ENCODE peak calls at places on chromosomes 13 and 19, in ten cellular contexts. One of them, this sample, is unnamed.
A peak's percentile ranks its signal among the peaks of the same experiment; 100 is the strongest.

GRCh38 chr19:14248578-14249011 is 42.6 kb upstream of the ADGRL1 start:
- DNase-seq in MM.1S: no peak
- DNase-seq in D721Med: peak; percentile 57
- DNase-seq in AG09309: no peak
- DNase-seq in lower leg skin: no peak
- DNase-seq in Calu3: no peak
- DNase-seq in PC-3: peak; percentile 43
- DNase-seq in endothelial cell of umbilical vein: peak; percentile 57
- DNase-seq in tibial nerve: peak; percentile 14
- DNase-seq in Panc1: no peak
- DNase-seq in this sample: no peak

GRCh38 chr19:14091885-14092462 is 1.4 kb upstream of the SAMD1 start:
- DNase-seq in MM.1S: no peak
- DNase-seq in D721Med: no peak
- DNase-seq in AG09309: no peak
- DNase-seq in lower leg skin: no peak
- DNase-seq in Calu3: no peak
- DNase-seq in PC-3: no peak
- DNase-seq in endothelial cell of umbilical vein: no peak
- DNase-seq in tibial nerve: no peak
- DNase-seq in Panc1: no peak
- DNase-seq in this sample: no peak

GRCh38 chr13:113155982-113156655 is 2.3 kb upstream of the PROZ start:
- DNase-seq in MM.1S: no peak
- DNase-seq in D721Med: no peak
- DNase-seq in AG09309: no peak
- DNase-seq in lower leg skin: no peak
- DNase-seq in Calu3: no peak
- DNase-seq in PC-3: no peak
- DNase-seq in endothelial cell of umbilical vein: no peak
- DNase-seq in tibial nerve: no peak
- DNase-seq in Panc1: no peak
- DNase-seq in this sample: no peak

GRCh38 chr19:34350161-34350561 is 14.8 kb upstream of the GPI start:
- DNase-seq in MM.1S: no peak
- DNase-seq in D721Med: no peak
- DNase-seq in AG09309: no peak
- DNase-seq in lower leg skin: no peak
- DNase-seq in Calu3: no peak
- DNase-seq in PC-3: no peak
- DNase-seq in endothelial cell of umbilical vein: no peak
- DNase-seq in tibial nerve: no peak
- DNase-seq in Panc1: no peak
- DNase-seq in this sample: no peak

GRCh38 chr19:18605546-18606280 is 886 bp downstream of the CRLF1 start:
- DNase-seq in MM.1S: no peak
- DNase-seq in D721Med: peak; percentile 43
- DNase-seq in AG09309: no peak
- DNase-seq in lower leg skin: no peak
- DNase-seq in Calu3: no peak
- DNase-seq in PC-3: no peak
- DNase-seq in endothelial cell of umbilical vein: no peak
- DNase-seq in tibial nerve: no peak
- DNase-seq in Panc1: no peak
- DNase-seq in this sample: no peak

GRCh38 chr19:16969127-16969526 is 57.5 kb downstream of the CPAMD8 start:
- DNase-seq in MM.1S: no peak
- DNase-seq in D721Med: no peak
- DNase-seq in AG09309: no peak
- DNase-seq in lower leg skin: peak; percentile 39
- DNase-seq in Calu3: peak; percentile 7
- DNase-seq in PC-3: peak; percentile 63
- DNase-seq in endothelial cell of umbilical vein: no peak
- DNase-seq in tibial nerve: peak; percentile 22
- DNase-seq in Panc1: no peak
- DNase-seq in this sample: peak; percentile 50

GRCh38 chr13:114106526-114106925 is 25.9 kb downstream of the RASA3 start:
- DNase-seq in MM.1S: no peak
- DNase-seq in D721Med: no peak
- DNase-seq in AG09309: no peak
- DNase-seq in lower leg skin: no peak
- DNase-seq in Calu3: no peak
- DNase-seq in PC-3: no peak
- DNase-seq in endothelial cell of umbilical vein: no peak
- DNase-seq in tibial nerve: no peak
- DNase-seq in Panc1: no peak
- DNase-seq in this sample: peak; percentile 9

GRCh38 chr13:34522818-34523217 is 419.3 kb upstream of the NBEA start:
- DNase-seq in MM.1S: no peak
- DNase-seq in D721Med: no peak
- DNase-seq in AG09309: no peak
- DNase-seq in lower leg skin: no peak
- DNase-seq in Calu3: no peak
- DNase-seq in PC-3: peak; percentile 12
- DNase-seq in endothelial cell of umbilical vein: no peak
- DNase-seq in tibial nerve: no peak
- DNase-seq in Panc1: no peak
- DNase-seq in this sample: no peak

GRCh38 chr13:78659450-78660110 is 625 bp upstream of the OBI1 start:
- DNase-seq in MM.1S: no peak
- DNase-seq in D721Med: no peak
- DNase-seq in AG09309: no peak
- DNase-seq in lower leg skin: no peak
- DNase-seq in Calu3: no peak
- DNase-seq in PC-3: no peak
- DNase-seq in endothelial cell of umbilical vein: peak; percentile 39
- DNase-seq in tibial nerve: no peak
- DNase-seq in Panc1: no peak
- DNase-seq in this sample: no peak

GRCh38 chr13:103859952-103860351 is 793.7 kb upstream of the SLC10A2 start:
- DNase-seq in MM.1S: no peak
- DNase-seq in D721Med: no peak
- DNase-seq in AG09309: no peak
- DNase-seq in lower leg skin: no peak
- DNase-seq in Calu3: no peak
- DNase-seq in PC-3: no peak
- DNase-seq in endothelial cell of umbilical vein: no peak
- DNase-seq in tibial nerve: no peak
- DNase-seq in Panc1: no peak
- DNase-seq in this sample: no peak

GRCh38 chr13:22198001-22198400 is 527.1 kb downstream of the FGF9 start:
- DNase-seq in MM.1S: no peak
- DNase-seq in D721Med: no peak
- DNase-seq in AG09309: no peak
- DNase-seq in lower leg skin: peak; percentile 34
- DNase-seq in Calu3: no peak
- DNase-seq in PC-3: no peak
- DNase-seq in endothelial cell of umbilical vein: no peak
- DNase-seq in tibial nerve: peak; percentile 16
- DNase-seq in Panc1: no peak
- DNase-seq in this sample: no peak

GRCh38 chr13:44259045-44260042 is 114.3 kb upstream of the SERP2 start:
- DNase-seq in MM.1S: no peak
- DNase-seq in D721Med: no peak
- DNase-seq in AG09309: no peak
- DNase-seq in lower leg skin: peak; percentile 41
- DNase-seq in Calu3: peak; percentile 3
- DNase-seq in PC-3: peak; percentile 54
- DNase-seq in endothelial cell of umbilical vein: peak; percentile 67
- DNase-seq in tibial nerve: peak; percentile 50
- DNase-seq in Panc1: no peak
- DNase-seq in this sample: peak; percentile 66

GRCh38 chr13:21576424-21576823 is 27.5 kb downstream of the MICU2 start:
- DNase-seq in MM.1S: no peak
- DNase-seq in D721Med: no peak
- DNase-seq in AG09309: no peak
- DNase-seq in lower leg skin: no peak
- DNase-seq in Calu3: no peak
- DNase-seq in PC-3: no peak
- DNase-seq in endothelial cell of umbilical vein: peak; percentile 7
- DNase-seq in tibial nerve: no peak
- DNase-seq in Panc1: no peak
- DNase-seq in this sample: no peak

GRCh38 chr13:69556540-69557196 is 551.0 kb upstream of the ATXN8OS start:
- DNase-seq in MM.1S: no peak
- DNase-seq in D721Med: no peak
- DNase-seq in AG09309: no peak
- DNase-seq in lower leg skin: no peak
- DNase-seq in Calu3: no peak
- DNase-seq in PC-3: no peak
- DNase-seq in endothelial cell of umbilical vein: no peak
- DNase-seq in tibial nerve: no peak
- DNase-seq in Panc1: no peak
- DNase-seq in this sample: no peak

GRCh38 chr13:44159633-44160279 is 213.9 kb upstream of the SERP2 start:
- DNase-seq in MM.1S: no peak
- DNase-seq in D721Med: no peak
- DNase-seq in AG09309: no peak
- DNase-seq in lower leg skin: peak; percentile 39
- DNase-seq in Calu3: no peak
- DNase-seq in PC-3: peak; percentile 95
- DNase-seq in endothelial cell of umbilical vein: no peak
- DNase-seq in tibial nerve: no peak
- DNase-seq in Panc1: peak; percentile 58
- DNase-seq in this sample: no peak

GRCh38 chr19:50272263-50272897 is 56.8 kb downstream of the KCNC3 start:
- DNase-seq in MM.1S: no peak
- DNase-seq in D721Med: no peak
- DNase-seq in AG09309: no peak
- DNase-seq in lower leg skin: no peak
- DNase-seq in Calu3: no peak
- DNase-seq in PC-3: no peak
- DNase-seq in endothelial cell of umbilical vein: no peak
- DNase-seq in tibial nerve: no peak
- DNase-seq in Panc1: no peak
- DNase-seq in this sample: no peak
- TF ChIP-seq CTCF in MM.1S: no peak
- TF ChIP-seq CTCF in D721Med: no peak
- TF ChIP-seq CTCF in AG09309: no peak
- TF ChIP-seq CTCF in lower leg skin: no peak
- TF ChIP-seq CTCF in Calu3: no peak
- TF ChIP-seq CTCF in PC-3: no peak
- TF ChIP-seq CTCF in endothelial cell of umbilical vein: no peak
- TF ChIP-seq CTCF in tibial nerve: no peak
- TF ChIP-seq CTCF in Panc1: no peak
- TF ChIP-seq CTCF in this sample: no peak

GRCh38 chr19:43721469-43722048 is 5.7 kb downstream of the IRGC start:
- DNase-seq in MM.1S: no peak
- DNase-seq in D721Med: no peak
- DNase-seq in AG09309: no peak
- DNase-seq in lower leg skin: no peak
- DNase-seq in Calu3: no peak
- DNase-seq in PC-3: no peak
- DNase-seq in endothelial cell of umbilical vein: no peak
- DNase-seq in tibial nerve: no peak
- DNase-seq in Panc1: no peak
- DNase-seq in this sample: no peak

GRCh38 chr19:43720936-43721335 is 5.1 kb downstream of the IRGC start:
- DNase-seq in MM.1S: no peak
- DNase-seq in D721Med: no peak
- DNase-seq in AG09309: no peak
- DNase-seq in lower leg skin: no peak
- DNase-seq in Calu3: no peak
- DNase-seq in PC-3: no peak
- DNase-seq in endothelial cell of umbilical vein: no peak
- DNase-seq in tibial nerve: no peak
- DNase-seq in Panc1: no peak
- DNase-seq in this sample: no peak

GRCh38 chr19:43725468-43725867 is 9.6 kb downstream of the IRGC start:
- DNase-seq in MM.1S: no peak
- DNase-seq in D721Med: no peak
- DNase-seq in AG09309: no peak
- DNase-seq in lower leg skin: no peak
- DNase-seq in Calu3: no peak
- DNase-seq in PC-3: no peak
- DNase-seq in endothelial cell of umbilical vein: peak; percentile 81
- DNase-seq in tibial nerve: no peak
- DNase-seq in Panc1: no peak
- DNase-seq in this sample: no peak

GRCh38 chr19:43724896-43725295 is 9.0 kb downstream of the IRGC start:
- DNase-seq in MM.1S: no peak
- DNase-seq in D721Med: no peak
- DNase-seq in AG09309: no peak
- DNase-seq in lower leg skin: no peak
- DNase-seq in Calu3: no peak
- DNase-seq in PC-3: no peak
- DNase-seq in endothelial cell of umbilical vein: no peak
- DNase-seq in tibial nerve: no peak
- DNase-seq in Panc1: no peak
- DNase-seq in this sample: no peak

DNA sequence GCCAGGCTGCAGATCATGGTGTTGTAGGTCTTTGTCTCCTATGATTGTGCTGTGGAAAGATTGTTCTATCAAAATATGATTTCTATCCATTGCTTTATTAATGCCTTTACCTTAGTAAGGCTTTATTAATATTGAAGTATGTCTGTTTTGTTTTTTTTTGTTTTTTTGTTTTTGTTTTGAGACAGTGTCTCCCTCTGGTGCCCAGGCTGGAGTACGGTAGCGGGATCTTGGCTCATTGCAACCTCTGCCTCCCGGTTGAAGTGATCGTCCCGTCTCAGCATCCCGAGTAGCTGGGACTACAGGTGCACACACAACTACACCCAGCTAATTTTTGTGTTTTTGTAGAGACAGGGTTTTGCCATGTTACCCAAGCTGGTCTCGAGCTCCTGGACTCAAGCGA is 7.7 kb downstream of the IRGC start:
- DNase-seq in MM.1S: no peak
- DNase-seq in D721Med: no peak
- DNase-seq in AG09309: no peak
- DNase-seq in lower leg skin: no peak
- DNase-seq in Calu3: peak; percentile 43
- DNase-seq in PC-3: peak; percentile 10
- DNase-seq in endothelial cell of umbilical vein: no peak
- DNase-seq in tibial nerve: no peak
- DNase-seq in Panc1: no peak
- DNase-seq in this sample: no peak
- TF ChIP-seq CTCF in MM.1S: no peak
- TF ChIP-seq CTCF in D721Med: no peak
- TF ChIP-seq CTCF in AG09309: peak; percentile 44
- TF ChIP-seq CTCF in lower leg skin: no peak
- TF ChIP-seq CTCF in Calu3: peak; percentile 46
- TF ChIP-seq CTCF in PC-3: peak; percentile 52
- TF ChIP-seq CTCF in endothelial cell of umbilical vein: no peak
- TF ChIP-seq CTCF in tibial nerve: no peak
- TF ChIP-seq CTCF in Panc1: no peak
- TF ChIP-seq CTCF in this sample: no peak

GRCh38 chr19:29887498-29887897 is 54.5 kb upstream of the URI1 start:
- DNase-seq in MM.1S: no peak
- DNase-seq in D721Med: no peak
- DNase-seq in AG09309: no peak
- DNase-seq in lower leg skin: no peak
- DNase-seq in Calu3: no peak
- DNase-seq in PC-3: no peak
- DNase-seq in endothelial cell of umbilical vein: peak; percentile 33
- DNase-seq in tibial nerve: no peak
- DNase-seq in Panc1: no peak
- DNase-seq in this sample: no peak
- TF ChIP-seq CTCF in MM.1S: no peak
- TF ChIP-seq CTCF in D721Med: no peak
- TF ChIP-seq CTCF in AG09309: peak; percentile 14
- TF ChIP-seq CTCF in lower leg skin: no peak
- TF ChIP-seq CTCF in Calu3: no peak
- TF ChIP-seq CTCF in PC-3: no peak
- TF ChIP-seq CTCF in endothelial cell of umbilical vein: no peak
- TF ChIP-seq CTCF in tibial nerve: no peak
- TF ChIP-seq CTCF in Panc1: no peak
- TF ChIP-seq CTCF in this sample: no peak

GRCh38 chr19:49912965-49913685 is 15.9 kb upstream of the ATF5 start:
- DNase-seq in MM.1S: no peak
- DNase-seq in D721Med: no peak
- DNase-seq in AG09309: no peak
- DNase-seq in lower leg skin: no peak
- DNase-seq in Calu3: no peak
- DNase-seq in PC-3: no peak
- DNase-seq in endothelial cell of umbilical vein: no peak
- DNase-seq in tibial nerve: no peak
- DNase-seq in Panc1: no peak
- DNase-seq in this sample: no peak
- TF ChIP-seq CTCF in MM.1S: no peak
- TF ChIP-seq CTCF in D721Med: no peak
- TF ChIP-seq CTCF in AG09309: no peak
- TF ChIP-seq CTCF in lower leg skin: no peak
- TF ChIP-seq CTCF in Calu3: no peak
- TF ChIP-seq CTCF in PC-3: no peak
- TF ChIP-seq CTCF in endothelial cell of umbilical vein: no peak
- TF ChIP-seq CTCF in tibial nerve: no peak
- TF ChIP-seq CTCF in Panc1: no peak
- TF ChIP-seq CTCF in this sample: no peak